ENCODE peak calls at places on chromosomes 1 and 21, in four cellular contexts. One of them, this sample, is unnamed.

GRCh38 chr1:101200513-101200912 is 36.3 kb upstream of the S1PR1 start:
- DNase-seq in pancreas: no peak
- DNase-seq in NT2/D1: peak
- DNase-seq in lower lobe of right lung: no peak
- DNase-seq in this sample: peak

GRCh38 chr21:45404726-45405270 is at the start of gene COL18A1:
- DNase-seq in pancreas: peak
- DNase-seq in NT2/D1: no peak
- DNase-seq in lower lobe of right lung: peak
- DNase-seq in this sample: no peak

GRCh38 chr1:216325336-216325735 is 97.9 kb downstream of the USH2A start:
- DNase-seq in NT2/D1: no peak
- DNase-seq in lower lobe of right lung: no peak
- DNase-seq in pancreas: no peak
- DNase-seq in this sample: no peak

GRCh38 chr1:154747841-154748766 is 122.0 kb downstream of the KCNN3 start:
- DNase-seq in lower lobe of right lung: no peak
- DNase-seq in NT2/D1: no peak
- DNase-seq in pancreas: no peak
- DNase-seq in this sample: no peak

GRCh38 chr1:233677690-233678354 is 63.9 kb downstream of the KCNK1 start:
- DNase-seq in lower lobe of right lung: no peak
- DNase-seq in NT2/D1: peak
- DNase-seq in pancreas: no peak
- DNase-seq in this sample: no peak

GRCh38 chr1:56285554-56286402 is 293.6 kb downstream of the PLPP3 start:
- DNase-seq in NT2/D1: no peak
- DNase-seq in pancreas: no peak
- DNase-seq in lower lobe of right lung: no peak
- DNase-seq in this sample: no peak

GRCh38 chr1:198234511-198235251 is 77.9 kb downstream of the NEK7 start:
- DNase-seq in NT2/D1: no peak
- DNase-seq in lower lobe of right lung: no peak
- DNase-seq in pancreas: no peak
- DNase-seq in this sample: peak

GRCh38 chr1:184299076-184299790 is 87.6 kb upstream of the C1orf21 start:
- DNase-seq in NT2/D1: no peak
- DNase-seq in pancreas: no peak
- DNase-seq in lower lobe of right lung: no peak
- DNase-seq in this sample: no peak

GRCh38 chr1:50969611-50970507 is at the start of gene CDKN2C:
- DNase-seq in lower lobe of right lung: peak
- DNase-seq in NT2/D1: no peak
- DNase-seq in pancreas: peak
- DNase-seq in this sample: no peak

GRCh38 chr1:150410582-150411101 is 46.7 kb downstream of the RPRD2 start:
- DNase-seq in lower lobe of right lung: peak
- DNase-seq in pancreas: no peak
- DNase-seq in NT2/D1: no peak
- DNase-seq in this sample: peak

GRCh38 chr1:117655220-117655577 is 49.4 kb downstream of the TENT5C start:
- DNase-seq in lower lobe of right lung: no peak
- DNase-seq in NT2/D1: no peak
- DNase-seq in pancreas: peak
- DNase-seq in this sample: no peak

GRCh38 chr1:104125226-104125625 is 375.5 kb downstream of the AMY1C start:
- DNase-seq in NT2/D1: no peak
- DNase-seq in lower lobe of right lung: no peak
- DNase-seq in pancreas: no peak
- DNase-seq in this sample: no peak

GRCh38 chr1:15334995-15335394 is 74.7 kb upstream of the EFHD2 start:
- DNase-seq in NT2/D1: no peak
- DNase-seq in pancreas: no peak
- DNase-seq in lower lobe of right lung: no peak
- DNase-seq in this sample: no peak

GRCh38 chr1:194331758-194332157 is 1145.3 kb upstream of the B3GALT2 start:
- DNase-seq in lower lobe of right lung: no peak
- DNase-seq in pancreas: no peak
- DNase-seq in NT2/D1: no peak
- DNase-seq in this sample: no peak

GRCh38 chr1:244792188-244792850 is 43.1 kb upstream of the COX20 start:
- DNase-seq in lower lobe of right lung: no peak
- DNase-seq in NT2/D1: no peak
- DNase-seq in pancreas: no peak
- DNase-seq in this sample: no peak

GRCh38 chr1:229567109-229567868 is 8.8 kb upstream of the ABCB10 start:
- DNase-seq in NT2/D1: no peak
- DNase-seq in pancreas: no peak
- DNase-seq in lower lobe of right lung: no peak
- DNase-seq in this sample: no peak

GRCh38 chr1:91891969-91892368 is 6.0 kb upstream of the TGFBR3 start:
- DNase-seq in lower lobe of right lung: no peak
- DNase-seq in NT2/D1: no peak
- DNase-seq in pancreas: no peak
- DNase-seq in this sample: no peak

GRCh38 chr1:153375511-153375910 is at the start of gene S100A12:
- DNase-seq in lower lobe of right lung: no peak
- DNase-seq in NT2/D1: no peak
- DNase-seq in pancreas: no peak
- DNase-seq in this sample: peak

GRCh38 chr1:234768569-234769283 is 158.7 kb upstream of the IRF2BP2 start:
- DNase-seq in pancreas: no peak
- DNase-seq in NT2/D1: no peak
- DNase-seq in lower lobe of right lung: no peak
- DNase-seq in this sample: no peak

GRCh38 chr1:23618586-23619083 is 59.3 kb upstream of the ID3 start:
- DNase-seq in lower lobe of right lung: no peak
- DNase-seq in pancreas: no peak
- DNase-seq in NT2/D1: no peak
- DNase-seq in this sample: no peak

GRCh38 chr1:112673589-112674439 is 645 bp upstream of the MOV10 start:
- DNase-seq in lower lobe of right lung: no peak
- DNase-seq in pancreas: no peak
- DNase-seq in NT2/D1: no peak
- DNase-seq in this sample: no peak

GRCh38 chr1:182430263-182431068 is 19.5 kb upstream of the RGSL1 start:
- DNase-seq in lower lobe of right lung: no peak
- DNase-seq in pancreas: no peak
- DNase-seq in NT2/D1: no peak
- DNase-seq in this sample: no peak

GRCh38 chr1:234998174-234998741 is 130.4 kb downstream of the TOMM20 start:
- DNase-seq in lower lobe of right lung: no peak
- DNase-seq in pancreas: no peak
- DNase-seq in NT2/D1: no peak
- DNase-seq in this sample: peak

DNA sequence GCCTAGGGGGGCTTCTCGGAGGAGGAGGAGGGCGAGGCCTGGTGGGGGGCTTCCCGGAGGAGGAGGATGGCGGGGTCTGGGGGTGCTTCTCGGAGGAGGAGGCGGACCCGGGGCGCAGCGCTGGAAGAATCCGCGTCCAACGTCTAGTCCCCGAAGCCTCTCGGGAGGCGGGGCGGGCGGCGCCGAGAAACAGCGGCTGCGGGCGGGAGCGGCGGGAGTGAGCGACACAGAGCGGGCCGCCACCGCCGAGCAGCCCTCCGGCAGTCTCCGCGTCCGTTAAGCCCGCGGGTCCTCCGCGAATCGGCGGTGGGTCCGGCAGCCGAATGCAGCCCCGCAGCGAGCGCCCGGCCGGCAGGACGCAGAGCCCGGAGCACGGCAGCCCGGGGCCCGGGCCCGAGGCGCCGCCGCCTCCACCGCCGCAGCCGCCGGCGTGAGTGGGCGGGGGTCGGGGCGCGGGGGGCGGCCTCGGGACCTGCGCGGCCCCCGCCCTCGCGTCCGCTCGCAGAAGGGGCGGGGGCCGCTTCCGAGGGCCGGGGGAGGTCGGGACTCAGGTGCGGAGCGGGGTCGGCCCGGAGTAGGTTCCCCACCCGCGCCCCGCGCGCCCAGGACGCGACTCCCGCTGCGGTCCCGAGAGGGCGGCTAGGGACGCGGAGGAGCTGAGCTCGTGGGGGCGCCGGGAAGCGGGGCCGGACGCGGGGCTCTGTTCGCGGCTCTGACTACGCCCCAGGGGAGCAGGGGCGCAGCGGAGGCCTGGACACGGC is at the start of gene KLHL17:
- DNase-seq in pancreas: no peak
- DNase-seq in lower lobe of right lung: peak
- DNase-seq in NT2/D1: no peak
- DNase-seq in this sample: no peak
- H3K4me3 ChIP-seq in pancreas: peak
- H3K4me3 ChIP-seq in lower lobe of right lung: peak
- H3K4me3 ChIP-seq in NT2/D1: peak
- H3K4me3 ChIP-seq in this sample: peak

DNA sequence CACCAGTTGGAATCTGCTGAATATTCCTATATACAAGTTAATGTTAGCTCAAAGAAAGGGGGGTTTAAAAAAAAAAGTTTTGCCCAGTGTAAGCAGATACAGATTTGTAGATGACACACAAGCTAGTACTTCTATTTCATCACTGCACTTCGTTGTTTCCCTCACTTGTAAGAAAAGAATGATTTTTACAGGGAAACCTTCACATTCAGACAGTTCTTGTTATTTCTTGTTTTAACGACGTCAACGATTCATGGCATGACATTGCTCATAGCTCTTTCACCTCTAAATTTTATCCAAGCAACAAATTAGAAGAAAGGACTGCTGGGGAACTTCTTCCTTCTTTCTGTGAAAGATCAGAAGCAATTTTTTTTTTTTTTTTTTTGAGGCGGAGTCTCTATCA is 25.7 kb upstream of the C1orf105 start:
- DNase-seq in NT2/D1: no peak
- DNase-seq in pancreas: no peak
- DNase-seq in lower lobe of right lung: no peak
- DNase-seq in this sample: no peak
- H3K4me3 ChIP-seq in NT2/D1: no peak
- H3K4me3 ChIP-seq in pancreas: no peak
- H3K4me3 ChIP-seq in lower lobe of right lung: no peak
- H3K4me3 ChIP-seq in this sample: no peak

GRCh38 chr1:27601321-27601770 is 2.6 kb downstream of the AHDC1 start:
- DNase-seq in lower lobe of right lung: no peak
- DNase-seq in NT2/D1: no peak
- DNase-seq in pancreas: no peak
- DNase-seq in this sample: no peak
- H3K4me3 ChIP-seq in lower lobe of right lung: peak
- H3K4me3 ChIP-seq in NT2/D1: no peak
- H3K4me3 ChIP-seq in pancreas: no peak
- H3K4me3 ChIP-seq in this sample: peak

DNA sequence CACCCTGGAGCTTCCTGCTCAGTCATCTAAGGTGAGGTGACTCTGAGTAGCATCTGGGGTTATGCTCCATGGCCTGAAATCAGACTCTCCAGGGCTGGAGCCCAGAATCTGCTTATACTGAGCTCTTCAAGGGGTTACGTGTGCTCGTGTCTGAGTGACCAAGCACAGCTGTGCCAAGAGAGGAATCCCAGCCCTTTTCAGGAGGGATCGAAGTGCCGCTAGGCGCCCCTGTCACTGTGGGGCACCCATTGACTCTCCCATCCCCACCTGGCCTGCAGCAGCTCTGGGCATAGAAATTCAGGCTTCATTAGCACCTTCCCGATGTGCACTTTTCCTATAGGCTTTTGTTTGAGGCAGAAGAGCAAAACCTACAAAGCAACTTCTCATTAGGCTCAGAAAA is 13.8 kb downstream of the VASH2 start:
- DNase-seq in lower lobe of right lung: no peak
- DNase-seq in pancreas: no peak
- DNase-seq in NT2/D1: no peak
- DNase-seq in this sample: no peak
- H3K4me3 ChIP-seq in lower lobe of right lung: no peak
- H3K4me3 ChIP-seq in pancreas: no peak
- H3K4me3 ChIP-seq in NT2/D1: no peak
- H3K4me3 ChIP-seq in this sample: no peak

GRCh38 chr1:223700388-223700918 is 11.9 kb upstream of the CAPN2 start:
- DNase-seq in lower lobe of right lung: no peak
- DNase-seq in NT2/D1: no peak
- DNase-seq in pancreas: no peak
- DNase-seq in this sample: no peak

GRCh38 chr1:223704921-223705878 is 7.1 kb upstream of the CAPN2 start:
- DNase-seq in NT2/D1: no peak
- DNase-seq in pancreas: no peak
- DNase-seq in lower lobe of right lung: no peak
- DNase-seq in this sample: no peak

GRCh38 chr1:223703668-223704013 is 8.7 kb upstream of the CAPN2 start:
- DNase-seq in NT2/D1: no peak
- DNase-seq in pancreas: no peak
- DNase-seq in lower lobe of right lung: no peak
- DNase-seq in this sample: no peak

GRCh38 chr1:223702735-223703667 is 9.3 kb upstream of the CAPN2 start:
- DNase-seq in lower lobe of right lung: no peak
- DNase-seq in NT2/D1: no peak
- DNase-seq in pancreas: no peak
- DNase-seq in this sample: no peak

GRCh38 chr1:223700942-223701637 is 11.2 kb upstream of the CAPN2 start:
- DNase-seq in pancreas: no peak
- DNase-seq in lower lobe of right lung: peak
- DNase-seq in NT2/D1: peak
- DNase-seq in this sample: peak
- H3K4me3 ChIP-seq in pancreas: no peak
- H3K4me3 ChIP-seq in lower lobe of right lung: no peak
- H3K4me3 ChIP-seq in NT2/D1: no peak
- H3K4me3 ChIP-seq in this sample: peak

DNA sequence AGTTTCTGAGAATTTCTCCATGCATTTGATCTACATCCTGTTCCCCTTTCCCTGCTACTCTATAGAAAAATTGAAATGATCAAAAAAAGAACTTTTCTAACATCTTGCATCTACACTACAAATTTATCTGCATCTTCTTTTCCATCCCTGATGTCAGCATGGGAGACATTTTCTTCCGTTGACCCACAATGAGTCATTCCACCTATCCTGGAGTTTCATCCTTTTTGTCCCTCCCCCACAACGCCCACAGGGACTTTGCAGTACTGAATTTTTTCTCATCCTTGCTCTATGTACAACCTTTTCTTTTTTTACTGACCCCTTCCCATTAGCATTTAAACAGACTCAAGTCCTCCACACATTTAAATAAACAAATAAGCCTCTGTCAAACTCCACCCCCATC is 112.2 kb upstream of the MROH9 start:
- DNase-seq in NT2/D1: no peak
- DNase-seq in lower lobe of right lung: no peak
- DNase-seq in pancreas: no peak
- DNase-seq in this sample: no peak
- H3K4me3 ChIP-seq in NT2/D1: no peak
- H3K4me3 ChIP-seq in lower lobe of right lung: no peak
- H3K4me3 ChIP-seq in pancreas: no peak
- H3K4me3 ChIP-seq in this sample: no peak

This sample was measured in epithelial cell of proximal tubule.